ENCODE peak calls at places on chromosomes 2 and 18, in four cellular contexts. Z, I, C and N are unnamed samples.

GRCh38 chr18:30889582-30890301 is 152.8 kb downstream of the DSC3 start:
- DNase-seq in Z (peak), I (no peak), C (no peak), N (no peak)

GRCh38 chr2:214203744-214204289 is 207.0 kb upstream of the VWC2L start:
- DNase-seq in Z (no peak), I (no peak), C (no peak), N (no peak)

GRCh38 chr2:129479892-129480291 is 499.6 kb upstream of the RAB6C start:
- DNase-seq in Z (no peak), I (no peak), C (no peak), N (no peak)

GRCh38 chr2:47403829-47404228 is 873 bp downstream of the MSH2 start:
- DNase-seq in Z (peak), I (no peak), C (no peak), N (no peak)

GRCh38 chr2:32838949-32839348 is 107.8 kb upstream of the LTBP1 start:
- DNase-seq in Z (no peak), I (no peak), C (no peak), N (no peak)

GRCh38 chr18:32249147-32249546 is 59.3 kb downstream of the MEP1B start:
- DNase-seq in Z (no peak), I (no peak), C (no peak), N (no peak)

GRCh38 chr2:208999911-209000310 is 423.9 kb upstream of the MAP2 start:
- DNase-seq in Z (no peak), I (no peak), C (no peak), N (no peak)

GRCh38 chr2:12070581-12070980 is 324.1 kb downstream of the LPIN1 start:
- DNase-seq in Z (no peak), I (no peak), C (no peak), N (no peak)

GRCh38 chr2:239018291-239019192 is 170.7 kb downstream of the TWIST2 start:
- DNase-seq in Z (no peak), I (no peak), C (no peak), N (no peak)

GRCh38 chr2:231482806-231483391 is 18.6 kb upstream of the NCL start:
- DNase-seq in Z (peak), I (peak), C (no peak), N (peak)

GRCh38 chr2:25822190-25823117 is 55.8 kb downstream of the ASXL2 start:
- DNase-seq in Z (no peak), I (no peak), C (no peak), N (no peak)

GRCh38 chr2:40352321-40353099 is 99.4 kb downstream of the SLC8A1 start:
- DNase-seq in Z (no peak), I (no peak), C (no peak), N (no peak)

GRCh38 chr2:45170191-45170975 is 161.1 kb upstream of the SIX2 start:
- DNase-seq in Z (no peak), I (no peak), C (no peak), N (no peak)

GRCh38 chr2:105412584-105412983 is 13.7 kb upstream of the FHL2 start:
- DNase-seq in Z (no peak), I (no peak), C (no peak), N (no peak)
- TF ChIP-seq SPI1 in Z (no peak), I (no peak), C (no peak), N (no peak)

GRCh38 chr2:183253441-183254130 is 129.3 kb downstream of the NUP35 start:
- DNase-seq in Z (peak), I (no peak), C (no peak), N (no peak)

GRCh38 chr2:183244300-183244849 is 120.1 kb downstream of the NUP35 start:
- DNase-seq in Z (no peak), I (no peak), C (no peak), N (no peak)

GRCh38 chr2:183250061-183250460 is 125.8 kb downstream of the NUP35 start:
- DNase-seq in Z (no peak), I (no peak), C (no peak), N (no peak)

GRCh38 chr2:183250472-183250871 is 126.2 kb downstream of the NUP35 start:
- DNase-seq in Z (no peak), I (no peak), C (no peak), N (no peak)

DNA sequence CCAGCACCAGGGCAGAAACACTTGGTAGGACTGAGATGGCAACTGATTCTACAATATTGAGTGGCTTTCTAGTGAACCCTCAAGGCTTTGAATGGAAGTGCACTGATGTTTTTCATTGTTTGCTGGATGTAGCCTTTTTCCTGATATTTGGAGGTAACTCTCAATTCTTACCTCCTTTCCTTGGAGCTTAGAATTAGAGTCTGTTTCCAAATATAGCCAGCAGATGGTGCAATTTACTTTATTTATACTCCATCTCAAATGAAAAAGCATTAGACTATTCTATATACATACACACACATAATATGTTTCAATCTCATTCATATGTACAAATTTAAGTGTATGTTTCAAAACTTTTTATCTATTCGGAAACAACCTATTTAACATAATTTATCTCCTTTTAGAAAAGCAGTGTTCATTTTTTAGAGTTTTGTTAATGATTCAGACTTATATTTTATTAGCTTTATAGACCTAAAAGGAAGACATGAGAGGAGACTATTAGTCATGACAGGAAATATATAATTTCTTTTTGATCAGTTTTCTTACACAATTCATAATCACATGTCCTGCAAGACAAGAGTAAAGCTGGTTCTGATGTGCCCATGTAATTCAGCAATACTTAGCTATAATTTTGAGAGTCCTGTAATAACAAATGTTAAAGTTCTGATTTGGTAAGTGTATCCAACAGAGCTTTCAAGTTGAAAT is 124.8 kb downstream of the NUP35 start:
- DNase-seq in Z (peak), I (no peak), C (no peak), N (no peak)
- TF ChIP-seq POLR2AphosphoS5 in Z (no peak), I (no peak), C (no peak), N (no peak)

GRCh38 chr18:62938451-62938850 is 223.1 kb downstream of the PHLPP1 start:
- DNase-seq in Z (no peak), I (no peak), C (no peak), N (no peak)
- TF ChIP-seq SPI1 in Z (no peak), I (no peak), C (no peak), N (no peak)

GRCh38 chr2:85057236-85057635 is 76.0 kb upstream of the TCF7L1 start:
- DNase-seq in Z (no peak), I (no peak), C (no peak), N (no peak)
- TF ChIP-seq POLR2AphosphoS5 in Z (no peak), I (no peak), C (peak), N (no peak)

GRCh38 chr2:85956647-85957039 is 67.9 kb upstream of the ST3GAL5 start:
- DNase-seq in Z (no peak), I (no peak), C (no peak), N (no peak)
- TF ChIP-seq SPI1 in Z (no peak), I (no peak), C (no peak), N (no peak)

DNA sequence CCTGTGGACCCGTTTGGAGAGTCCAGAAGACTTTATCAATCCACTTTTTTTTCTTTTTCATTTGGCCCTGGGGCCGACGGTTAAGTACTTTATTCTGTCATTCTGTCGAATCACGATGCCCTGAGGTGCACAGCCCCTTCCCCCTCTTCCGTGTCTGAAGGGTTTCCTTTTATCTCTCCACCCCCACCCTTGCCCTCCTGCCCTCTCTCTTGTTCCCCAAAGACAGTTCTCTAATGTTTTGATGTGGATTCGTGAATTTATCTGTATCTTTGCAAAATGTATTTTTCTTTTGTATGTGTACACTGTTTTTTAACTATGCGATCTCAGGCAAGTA is 1.7 kb upstream of the CASP8 start:
- DNase-seq in Z (no peak), I (no peak), C (no peak), N (no peak)
- TF ChIP-seq POLR2AphosphoS5 in Z (no peak), I (no peak), C (no peak), N (no peak)

GRCh38 chr2:119960821-119961220 is 52.1 kb upstream of the EPB41L5 start:
- DNase-seq in Z (no peak), I (no peak), C (no peak), N (no peak)
- TF ChIP-seq SPI1 in Z (no peak), I (no peak), C (no peak), N (no peak)